ENCODE peak calls at places on chromosomes 7 and 10, in ten cellular contexts. J is mucosa of descending colon; A is GM10248; W is CD8-positive, alpha-beta T cell; Z is fibroblast of pulmonary artery; G is foreskin fibroblast; R is lung; Q is IMR-90; P is prostate gland; B is HL-60. L is an unnamed sample.

GRCh38 chr10:15363031-15363430 is 8.1 kb downstream of the FAM171A1 start:
- DNase-seq in J (no peak), A (no peak), W (no peak), Z (no peak), G (peak; percentile 64), R (no peak), Q (peak; percentile 13), P (no peak), B (no peak), L (peak; percentile 36)

GRCh38 chr7:139571190-139571589 is 47.7 kb downstream of the CLEC2L start:
- DNase-seq in J (no peak), A (no peak), W (no peak), Z (no peak), G (no peak), R (no peak), Q (no peak), P (no peak), B (no peak), L (no peak)

GRCh38 chr10:86969421-86970041 is 1.2 kb downstream of the ADIRF start:
- DNase-seq in J (no peak), A (no peak), W (no peak), Z (no peak), G (peak; percentile 72), R (no peak), Q (peak; percentile 57), P (no peak), B (no peak), L (peak; percentile 69)

GRCh38 chr10:103703941-103704919 is 151.1 kb downstream of the SH3PXD2A start:
- DNase-seq in J (peak; percentile 43), A (no peak), W (no peak), Z (no peak), G (no peak), R (no peak), Q (no peak), P (no peak), B (no peak), L (no peak)

GRCh38 chr7:24500599-24501451 is 72.4 kb upstream of the PALS2 start:
- DNase-seq in J (no peak), A (no peak), W (no peak), Z (no peak), G (no peak), R (no peak), Q (no peak), P (no peak), B (no peak), L (no peak)

GRCh38 chr10:3002304-3002703 is 65.0 kb upstream of the PFKP start:
- DNase-seq in J (no peak), A (no peak), W (no peak), Z (no peak), G (no peak), R (no peak), Q (no peak), P (no peak), B (no peak), L (no peak)

GRCh38 chr7:79118143-79118542 is 335.3 kb downstream of the MAGI2 start:
- DNase-seq in J (no peak), A (no peak), W (no peak), Z (no peak), G (no peak), R (no peak), Q (peak; percentile 37), P (no peak), B (no peak), L (no peak)

GRCh38 chr7:129213828-129214227 is 11.0 kb upstream of the AHCYL2 start:
- DNase-seq in J (no peak), A (peak; percentile 43), W (no peak), Z (no peak), G (peak; percentile 30), R (no peak), Q (no peak), P (no peak), B (no peak), L (no peak)

GRCh38 chr10:121572857-121573540 is 25.2 kb downstream of the FGFR2 start:
- DNase-seq in J (no peak), A (no peak), W (no peak), Z (no peak), G (no peak), R (no peak), Q (no peak), P (peak; percentile 84), B (no peak), L (no peak)

GRCh38 chr10:5551531-5552375 is 27.0 kb downstream of the CALML3 start:
- DNase-seq in J (peak; percentile 75), A (peak; percentile 57), W (peak; percentile 17), Z (no peak), G (no peak), R (no peak), Q (peak; percentile 47), P (no peak), B (no peak), L (no peak)

GRCh38 chr7:114986805-114987204 is 64.9 kb downstream of the MDFIC start:
- DNase-seq in J (no peak), A (no peak), W (no peak), Z (no peak), G (no peak), R (no peak), Q (peak; percentile 31), P (no peak), B (no peak), L (no peak)

GRCh38 chr10:108783897-108784296 is 1139.4 kb downstream of the XPNPEP1 start:
- DNase-seq in J (no peak), A (peak; percentile 21), W (no peak), Z (peak; percentile 79), G (peak; percentile 25), R (peak; percentile 39), Q (peak; percentile 36), P (peak; percentile 14), B (peak; percentile 15), L (no peak)

GRCh38 chr7:113289140-113289740 is 170.9 kb upstream of the SMIM30 start:
- DNase-seq in J (no peak), A (peak; percentile 18), W (no peak), Z (peak; percentile 68), G (peak; percentile 47), R (no peak), Q (peak; percentile 71), P (no peak), B (peak; percentile 13), L (no peak)

GRCh38 chr10:92760609-92761008 is 70.9 kb downstream of the HHEX start:
- DNase-seq in J (no peak), A (no peak), W (no peak), Z (peak; percentile 73), G (peak; percentile 55), R (no peak), Q (peak; percentile 82), P (no peak), B (no peak), L (no peak)

GRCh38 chr7:99864041-99864440 is 12.8 kb downstream of the OR2AE1 start:
- DNase-seq in J (no peak), A (no peak), W (no peak), Z (peak; percentile 5), G (no peak), R (no peak), Q (no peak), P (no peak), B (no peak), L (no peak)

GRCh38 chr7:117217121-117217520 is 105.7 kb downstream of the WNT2 start:
- DNase-seq in J (no peak), A (no peak), W (no peak), Z (no peak), G (no peak), R (no peak), Q (no peak), P (no peak), B (no peak), L (no peak)

GRCh38 chr10:349081-349480 is 213.8 kb downstream of the ZMYND11 start:
- DNase-seq in J (no peak), A (no peak), W (no peak), Z (no peak), G (no peak), R (no peak), Q (no peak), P (no peak), B (no peak), L (no peak)

GRCh38 chr7:70506463-70506862 is 625.5 kb upstream of the GALNT17 start:
- DNase-seq in J (no peak), A (no peak), W (no peak), Z (no peak), G (no peak), R (no peak), Q (no peak), P (no peak), B (no peak), L (no peak)

GRCh38 chr10:118581340-118581739 is 14.1 kb downstream of the PRLHR start:
- DNase-seq in J (no peak), A (no peak), W (no peak), Z (no peak), G (no peak), R (no peak), Q (no peak), P (no peak), B (no peak), L (peak; percentile 36)
- TF ChIP-seq CTCF in J (no peak), A (no peak), W (no peak), Z (no peak), G (no peak), R (no peak), Q (no peak), P (no peak), B (no peak), L (no peak)

DNA sequence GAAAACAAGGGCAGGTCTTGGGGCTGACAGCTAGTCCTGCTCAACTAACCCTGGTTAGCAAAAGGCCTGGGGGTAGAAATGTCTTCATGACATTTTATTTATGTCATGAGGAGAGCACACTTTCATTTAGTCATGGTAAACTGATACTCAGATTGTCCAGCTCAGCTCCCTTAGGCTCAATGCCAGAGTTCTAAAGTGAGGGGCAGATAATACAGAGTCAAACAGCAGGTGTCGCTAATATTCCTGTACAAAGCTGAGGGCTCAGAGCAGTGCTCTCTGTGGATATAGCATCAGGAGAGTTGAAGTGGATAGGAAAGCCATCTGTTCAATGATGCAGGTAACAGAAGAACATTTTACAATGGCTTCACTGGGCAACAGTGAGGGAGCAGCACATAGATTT is 26.8 kb upstream of the CALCR start:
- DNase-seq in J (no peak), A (no peak), W (no peak), Z (no peak), G (no peak), R (no peak), Q (no peak), P (no peak), B (no peak), L (no peak)
- TF ChIP-seq CTCF in J (no peak), A (no peak), W (no peak), Z (no peak), G (no peak), R (no peak), Q (no peak), P (no peak), B (no peak), L (no peak)

DNA sequence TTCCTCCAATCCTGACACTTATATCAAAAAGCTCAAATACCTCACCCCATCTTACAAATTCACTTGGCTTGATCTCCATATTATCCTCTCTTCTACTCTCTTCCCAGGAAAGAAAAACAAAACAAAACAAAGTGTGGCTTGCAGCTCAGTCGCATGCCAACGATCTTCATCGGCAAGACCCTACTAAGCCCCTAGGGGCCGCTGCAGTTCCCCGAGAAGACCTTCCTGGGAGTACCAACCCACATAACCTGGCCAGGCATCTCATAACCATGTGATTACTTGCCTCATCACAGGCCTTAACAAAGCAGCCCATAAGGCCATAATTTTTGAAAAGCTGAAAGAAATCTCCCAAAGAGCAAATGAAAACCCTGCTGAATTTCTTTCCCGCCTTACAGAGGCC is 103.7 kb downstream of the ZNF92 start:
- DNase-seq in J (no peak), A (no peak), W (no peak), Z (no peak), G (no peak), R (no peak), Q (peak; percentile 5), P (no peak), B (no peak), L (no peak)
- TF ChIP-seq CTCF in J (no peak), A (no peak), W (no peak), Z (no peak), G (peak; percentile 9), R (no peak), Q (no peak), P (no peak), B (no peak), L (no peak)

GRCh38 chr10:73743905-73744689 is at the start of gene SEC24C:
- DNase-seq in J (peak; percentile 98), A (peak; percentile 94), W (peak; percentile 91), Z (peak; percentile 96), G (peak; percentile 98), R (peak; percentile 96), Q (peak; percentile 94), P (peak; percentile 96), B (peak; percentile 93), L (peak; percentile 98)
- TF ChIP-seq CTCF in J (no peak), A (no peak), W (no peak), Z (no peak), G (no peak), R (no peak), Q (peak; percentile 12), P (no peak), B (no peak), L (no peak)

L was measured in osteocyte.